ENCODE peak calls at places on chromosomes 13 and 19, in five cellular contexts. One of them, this sample, is unnamed.

GRCh38 chr19:54172764-54173699 is at the start of gene TMC4:
- DNase-seq in CD8-positive, alpha-beta memory T cell: no peak
- DNase-seq in HCT116: peak
- DNase-seq in neural progenitor cell: no peak
- DNase-seq in breast epithelium: peak
- DNase-seq in this sample: no peak

GRCh38 chr19:55693336-55693974 is 18.4 kb downstream of the EPN1 start:
- DNase-seq in CD8-positive, alpha-beta memory T cell: no peak
- DNase-seq in HCT116: no peak
- DNase-seq in neural progenitor cell: no peak
- DNase-seq in breast epithelium: no peak
- DNase-seq in this sample: no peak

GRCh38 chr19:56105090-56105701 is 15.9 kb downstream of the ZNF787 start:
- DNase-seq in CD8-positive, alpha-beta memory T cell: no peak
- DNase-seq in HCT116: peak
- DNase-seq in neural progenitor cell: peak
- DNase-seq in breast epithelium: peak
- DNase-seq in this sample: peak

GRCh38 chr19:35206379-35206778 is 22.2 kb downstream of the FAM187B start:
- DNase-seq in CD8-positive, alpha-beta memory T cell: peak
- DNase-seq in HCT116: no peak
- DNase-seq in neural progenitor cell: no peak
- DNase-seq in breast epithelium: no peak
- DNase-seq in this sample: peak

GRCh38 chr19:49637865-49638350 is 2.0 kb downstream of the RRAS start:
- DNase-seq in CD8-positive, alpha-beta memory T cell: no peak
- DNase-seq in HCT116: no peak
- DNase-seq in neural progenitor cell: peak
- DNase-seq in breast epithelium: peak
- DNase-seq in this sample: no peak

GRCh38 chr13:98972627-98973026 is 5.2 kb downstream of the DOCK9 start:
- DNase-seq in CD8-positive, alpha-beta memory T cell: no peak
- DNase-seq in HCT116: peak
- DNase-seq in neural progenitor cell: peak
- DNase-seq in breast epithelium: no peak
- DNase-seq in this sample: no peak

GRCh38 chr13:79869326-79869725 is 388.4 kb downstream of the NDFIP2 start:
- DNase-seq in CD8-positive, alpha-beta memory T cell: no peak
- DNase-seq in HCT116: no peak
- DNase-seq in neural progenitor cell: no peak
- DNase-seq in breast epithelium: no peak
- DNase-seq in this sample: no peak

GRCh38 chr13:57582032-57582431 is 49.5 kb upstream of the PCDH17 start:
- DNase-seq in CD8-positive, alpha-beta memory T cell: no peak
- DNase-seq in HCT116: no peak
- DNase-seq in neural progenitor cell: peak
- DNase-seq in breast epithelium: no peak
- DNase-seq in this sample: no peak

GRCh38 chr13:95281258-95281602 is 20.0 kb downstream of the ABCC4 start:
- DNase-seq in CD8-positive, alpha-beta memory T cell: no peak
- DNase-seq in HCT116: no peak
- DNase-seq in neural progenitor cell: no peak
- DNase-seq in breast epithelium: no peak
- DNase-seq in this sample: no peak

GRCh38 chr13:99655351-99656091 is 154.2 kb downstream of the TM9SF2 start:
- DNase-seq in CD8-positive, alpha-beta memory T cell: no peak
- DNase-seq in HCT116: peak
- DNase-seq in neural progenitor cell: peak
- DNase-seq in breast epithelium: no peak
- DNase-seq in this sample: no peak

GRCh38 chr19:38266070-38266469 is 1.7 kb downstream of the SPINT2 start:
- DNase-seq in CD8-positive, alpha-beta memory T cell: no peak
- DNase-seq in HCT116: no peak
- DNase-seq in neural progenitor cell: no peak
- DNase-seq in breast epithelium: peak
- DNase-seq in this sample: no peak

GRCh38 chr19:18119243-18120105 is 21.9 kb downstream of the MAST3 start:
- DNase-seq in CD8-positive, alpha-beta memory T cell: peak
- DNase-seq in HCT116: no peak
- DNase-seq in neural progenitor cell: no peak
- DNase-seq in breast epithelium: no peak
- DNase-seq in this sample: peak

GRCh38 chr13:100798739-100799361 is 124.3 kb upstream of the TMTC4 start:
- DNase-seq in CD8-positive, alpha-beta memory T cell: no peak
- DNase-seq in HCT116: no peak
- DNase-seq in neural progenitor cell: peak
- DNase-seq in breast epithelium: no peak
- DNase-seq in this sample: no peak

GRCh38 chr13:42041017-42041683 is 7.3 kb upstream of the DGKH start:
- DNase-seq in CD8-positive, alpha-beta memory T cell: no peak
- DNase-seq in HCT116: peak
- DNase-seq in neural progenitor cell: peak
- DNase-seq in breast epithelium: peak
- DNase-seq in this sample: peak

GRCh38 chr13:43908156-43909126 is 28.7 kb downstream of the LACC1 start:
- DNase-seq in CD8-positive, alpha-beta memory T cell: no peak
- DNase-seq in HCT116: peak
- DNase-seq in neural progenitor cell: peak
- DNase-seq in breast epithelium: no peak
- DNase-seq in this sample: no peak

GRCh38 chr13:30698023-30698422 is 37.3 kb upstream of the ALOX5AP start:
- DNase-seq in CD8-positive, alpha-beta memory T cell: no peak
- DNase-seq in HCT116: no peak
- DNase-seq in neural progenitor cell: no peak
- DNase-seq in breast epithelium: no peak
- DNase-seq in this sample: no peak

GRCh38 chr13:108964601-108965000 is 335.2 kb downstream of the MYO16 start:
- DNase-seq in CD8-positive, alpha-beta memory T cell: no peak
- DNase-seq in HCT116: no peak
- DNase-seq in neural progenitor cell: no peak
- DNase-seq in breast epithelium: no peak
- DNase-seq in this sample: no peak
- H3K27ac ChIP-seq in CD8-positive, alpha-beta memory T cell: no peak
- H3K27ac ChIP-seq in HCT116: no peak
- H3K27ac ChIP-seq in neural progenitor cell: no peak
- H3K27ac ChIP-seq in breast epithelium: no peak
- H3K27ac ChIP-seq in this sample: no peak

GRCh38 chr13:51646041-51646670 is 61.9 kb downstream of the WDFY2 start:
- DNase-seq in CD8-positive, alpha-beta memory T cell: no peak
- DNase-seq in HCT116: no peak
- DNase-seq in neural progenitor cell: peak
- DNase-seq in breast epithelium: no peak
- DNase-seq in this sample: no peak

GRCh38 chr13:51643882-51644281 is 59.6 kb downstream of the WDFY2 start:
- DNase-seq in CD8-positive, alpha-beta memory T cell: no peak
- DNase-seq in HCT116: peak
- DNase-seq in neural progenitor cell: no peak
- DNase-seq in breast epithelium: no peak
- DNase-seq in this sample: no peak

GRCh38 chr13:51644649-51645048 is 60.4 kb downstream of the WDFY2 start:
- DNase-seq in CD8-positive, alpha-beta memory T cell: no peak
- DNase-seq in HCT116: no peak
- DNase-seq in neural progenitor cell: no peak
- DNase-seq in breast epithelium: no peak
- DNase-seq in this sample: no peak

GRCh38 chr13:51647067-51647466 is 62.8 kb downstream of the WDFY2 start:
- DNase-seq in CD8-positive, alpha-beta memory T cell: no peak
- DNase-seq in HCT116: no peak
- DNase-seq in neural progenitor cell: no peak
- DNase-seq in breast epithelium: no peak
- DNase-seq in this sample: no peak

GRCh38 chr13:51645154-51645650 is 60.9 kb downstream of the WDFY2 start:
- DNase-seq in CD8-positive, alpha-beta memory T cell: no peak
- DNase-seq in HCT116: no peak
- DNase-seq in neural progenitor cell: no peak
- DNase-seq in breast epithelium: no peak
- DNase-seq in this sample: peak
- H3K4me3 ChIP-seq in CD8-positive, alpha-beta memory T cell: peak
- H3K4me3 ChIP-seq in HCT116: no peak
- H3K4me3 ChIP-seq in neural progenitor cell: no peak
- H3K4me3 ChIP-seq in breast epithelium: no peak
- H3K4me3 ChIP-seq in this sample: no peak

GRCh38 chr13:50107205-50107604 is 92.0 kb downstream of the KCNRG start:
- DNase-seq in CD8-positive, alpha-beta memory T cell: no peak
- DNase-seq in HCT116: no peak
- DNase-seq in neural progenitor cell: no peak
- DNase-seq in breast epithelium: no peak
- DNase-seq in this sample: no peak
- H3K27ac ChIP-seq in CD8-positive, alpha-beta memory T cell: no peak
- H3K27ac ChIP-seq in HCT116: no peak
- H3K27ac ChIP-seq in neural progenitor cell: no peak
- H3K27ac ChIP-seq in breast epithelium: no peak
- H3K27ac ChIP-seq in this sample: no peak

DNA sequence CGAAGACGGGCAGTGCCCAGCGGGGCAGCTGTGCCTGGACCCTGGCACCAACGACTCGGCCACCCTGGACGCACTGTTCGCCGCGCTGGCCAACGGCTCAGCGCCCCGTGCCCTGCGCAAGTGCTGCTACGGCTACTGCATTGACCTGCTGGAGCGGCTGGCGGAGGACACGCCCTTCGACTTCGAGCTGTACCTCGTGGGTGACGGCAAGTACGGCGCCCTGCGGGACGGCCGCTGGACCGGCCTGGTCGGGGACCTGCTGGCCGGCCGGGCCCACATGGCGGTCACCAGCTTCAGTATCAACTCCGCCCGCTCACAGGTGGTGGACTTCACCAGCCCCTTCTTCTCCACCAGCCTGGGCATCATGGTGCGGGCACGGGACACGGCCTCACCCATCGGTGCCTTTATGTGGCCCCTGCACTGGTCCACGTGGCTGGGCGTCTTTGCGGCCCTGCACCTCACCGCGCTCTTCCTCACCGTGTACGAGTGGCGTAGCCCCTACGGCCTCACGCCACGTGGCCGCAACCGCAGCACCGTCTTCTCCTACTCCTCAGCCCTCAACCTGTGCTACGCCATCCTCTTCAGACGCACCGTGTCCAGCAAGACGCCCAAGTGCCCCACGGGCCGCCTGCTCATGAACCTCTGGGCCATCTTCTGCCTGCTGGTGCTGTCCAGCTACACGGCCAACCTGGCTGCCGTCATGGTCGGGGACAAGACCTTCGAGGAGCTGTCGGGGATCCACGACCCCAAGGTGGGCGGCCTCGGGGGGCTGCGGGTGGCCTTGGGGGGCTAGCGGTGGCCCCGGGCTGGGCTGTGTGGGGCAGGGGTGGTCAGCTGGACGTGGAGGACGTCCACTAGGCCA is 4.8 kb downstream of the GRIN3B start:
- DNase-seq in CD8-positive, alpha-beta memory T cell: no peak
- DNase-seq in HCT116: no peak
- DNase-seq in neural progenitor cell: no peak
- DNase-seq in breast epithelium: no peak
- DNase-seq in this sample: no peak
- H3K4me3 ChIP-seq in CD8-positive, alpha-beta memory T cell: no peak
- H3K4me3 ChIP-seq in HCT116: no peak
- H3K4me3 ChIP-seq in neural progenitor cell: no peak
- H3K4me3 ChIP-seq in breast epithelium: no peak
- H3K4me3 ChIP-seq in this sample: no peak

GRCh38 chr19:9932835-9933234 is 3.5 kb downstream of the OLFM2 start:
- DNase-seq in CD8-positive, alpha-beta memory T cell: no peak
- DNase-seq in HCT116: no peak
- DNase-seq in neural progenitor cell: no peak
- DNase-seq in breast epithelium: no peak
- DNase-seq in this sample: no peak
- H3K27ac ChIP-seq in CD8-positive, alpha-beta memory T cell: no peak
- H3K27ac ChIP-seq in HCT116: no peak
- H3K27ac ChIP-seq in neural progenitor cell: no peak
- H3K27ac ChIP-seq in breast epithelium: no peak
- H3K27ac ChIP-seq in this sample: no peak

GRCh38 chr13:32036131-32036695 is 4.6 kb downstream of the FRY start:
- DNase-seq in CD8-positive, alpha-beta memory T cell: no peak
- DNase-seq in HCT116: no peak
- DNase-seq in neural progenitor cell: no peak
- DNase-seq in breast epithelium: no peak
- DNase-seq in this sample: no peak
- H3K4me3 ChIP-seq in CD8-positive, alpha-beta memory T cell: no peak
- H3K4me3 ChIP-seq in HCT116: no peak
- H3K4me3 ChIP-seq in neural progenitor cell: no peak
- H3K4me3 ChIP-seq in breast epithelium: no peak
- H3K4me3 ChIP-seq in this sample: no peak

DNA sequence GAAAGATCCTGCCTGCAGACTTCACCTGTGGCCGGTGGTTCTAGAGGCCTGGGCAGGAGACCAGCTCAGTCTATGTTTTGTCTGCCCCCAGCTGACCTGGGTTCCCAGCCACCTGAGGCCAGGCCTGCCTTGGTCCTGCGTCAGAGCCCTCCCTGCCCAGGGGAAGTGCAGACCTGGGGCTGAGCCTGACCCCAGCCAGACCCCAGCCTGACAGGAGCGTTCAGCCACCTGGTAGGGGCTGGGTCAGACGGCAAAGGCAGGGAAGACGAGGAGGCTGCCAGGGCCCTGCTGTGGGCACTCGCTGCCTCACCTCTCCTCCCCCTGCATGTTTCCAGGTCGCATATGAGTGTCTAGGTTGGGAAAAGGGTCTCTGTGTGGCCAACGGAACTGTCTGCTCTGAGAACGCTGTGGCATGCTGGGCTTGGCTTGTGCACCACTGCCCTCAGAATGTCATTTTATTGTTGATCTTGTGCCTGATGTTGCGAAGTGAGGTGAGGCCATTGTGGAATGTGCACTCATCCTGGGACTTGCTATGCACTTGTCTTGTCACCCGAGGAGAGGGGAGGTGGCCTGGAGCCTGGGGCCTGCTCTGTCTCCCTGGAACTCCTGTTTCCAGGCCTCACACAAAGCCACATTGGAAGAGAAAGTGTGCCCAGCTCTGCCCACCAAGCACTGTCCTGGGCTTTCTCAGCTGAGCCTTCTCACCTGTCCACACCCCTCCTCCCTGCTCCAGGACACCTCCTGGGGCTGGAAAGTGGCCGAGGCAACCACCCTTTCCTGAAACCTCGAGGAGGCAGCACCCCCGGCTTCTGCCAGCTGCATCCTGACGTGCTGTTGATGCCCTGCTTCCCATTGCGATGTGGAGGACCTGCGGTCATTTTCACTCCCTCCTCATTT is 15.2 kb upstream of the MCF2L start:
- DNase-seq in CD8-positive, alpha-beta memory T cell: no peak
- DNase-seq in HCT116: no peak
- DNase-seq in neural progenitor cell: no peak
- DNase-seq in breast epithelium: no peak
- DNase-seq in this sample: no peak
- H3K27ac ChIP-seq in CD8-positive, alpha-beta memory T cell: no peak
- H3K27ac ChIP-seq in HCT116: no peak
- H3K27ac ChIP-seq in neural progenitor cell: no peak
- H3K27ac ChIP-seq in breast epithelium: no peak
- H3K27ac ChIP-seq in this sample: no peak

This sample was measured in CD8-positive, alpha-beta T cell.